ENCODE peak calls at places on chromosome 17, in nine cellular contexts. V is GM12864, K is ascending aorta, F is Calu3, X is lower lobe of right lung, Z is fibroblast of the aortic adventitia, E is AG09319, U is WTC11, I is astrocyte of the spinal cord. D is an unnamed sample.

GRCh38 chr17:4539025-4539424 is 16.2 kb downstream of the MYBBP1A start:
- DNase-seq in V (no peak), K (no peak), F (no peak), X (no peak), Z (no peak), E (no peak), U (no peak), I (no peak), D (no peak)

GRCh38 chr17:4566785-4567184 is 6.4 kb upstream of the GGT6 start:
- DNase-seq in V (no peak), K (no peak), F (peak), X (peak), Z (peak), E (no peak), U (peak), I (peak), D (peak)

GRCh38 chr17:55728833-55729232 is 6.2 kb upstream of the TMEM100 start:
- DNase-seq in V (no peak), K (no peak), F (no peak), X (no peak), Z (peak), E (no peak), U (no peak), I (no peak), D (no peak)

GRCh38 chr17:62692721-62693431 is 65.4 kb downstream of the MRC2 start:
- DNase-seq in V (no peak), K (no peak), F (peak), X (peak), Z (peak), E (no peak), U (peak), I (no peak), D (no peak)

GRCh38 chr17:3675886-3676285 is 7.3 kb downstream of the EMC6 start:
- DNase-seq in V (no peak), K (no peak), F (no peak), X (no peak), Z (no peak), E (no peak), U (no peak), I (no peak), D (no peak)

GRCh38 chr17:74519951-74520553 is 11.2 kb downstream of the CD300LB start:
- DNase-seq in V (no peak), K (no peak), F (no peak), X (peak), Z (no peak), E (no peak), U (no peak), I (no peak), D (no peak)

GRCh38 chr17:75295220-75296158 is 6.3 kb upstream of the SLC25A19 start:
- DNase-seq in V (peak), K (no peak), F (no peak), X (no peak), Z (no peak), E (no peak), U (no peak), I (no peak), D (no peak)

GRCh38 chr17:5122586-5123342 is 6.9 kb downstream of the USP6 start:
- DNase-seq in V (no peak), K (no peak), F (no peak), X (peak), Z (no peak), E (no peak), U (peak), I (no peak), D (peak)

GRCh38 chr17:69042308-69042707 is 18.4 kb downstream of the ABCA9 start:
- DNase-seq in V (no peak), K (no peak), F (no peak), X (no peak), Z (no peak), E (no peak), U (no peak), I (peak), D (no peak)

GRCh38 chr17:15967706-15968399 is 22.9 kb downstream of the ADORA2B start:
- DNase-seq in V (no peak), K (no peak), F (no peak), X (no peak), Z (no peak), E (no peak), U (no peak), I (no peak), D (no peak)

GRCh38 chr17:55549140-55549539 is 37.9 kb upstream of the SMIM36 start:
- DNase-seq in V (no peak), K (no peak), F (peak), X (no peak), Z (no peak), E (no peak), U (no peak), I (no peak), D (no peak)

GRCh38 chr17:50271173-50271750 is 3.0 kb upstream of the TMEM92 start:
- DNase-seq in V (no peak), K (no peak), F (no peak), X (no peak), Z (no peak), E (no peak), U (peak), I (peak), D (no peak)

GRCh38 chr17:30290696-30291570 is 811 bp downstream of the BLMH start:
- DNase-seq in V (no peak), K (no peak), F (peak), X (peak), Z (peak), E (no peak), U (peak), I (no peak), D (peak)

GRCh38 chr17:12673788-12674187 is 8.1 kb downstream of the MYOCD start:
- DNase-seq in V (no peak), K (no peak), F (no peak), X (no peak), Z (no peak), E (no peak), U (no peak), I (peak), D (no peak)

GRCh38 chr17:27597783-27598320 is 33.1 kb upstream of the LGALS9 start:
- DNase-seq in V (no peak), K (no peak), F (no peak), X (no peak), Z (no peak), E (no peak), U (no peak), I (no peak), D (no peak)

GRCh38 chr17:75341784-75342183 is 52.6 kb upstream of the SLC25A19 start:
- DNase-seq in V (no peak), K (no peak), F (no peak), X (no peak), Z (no peak), E (no peak), U (no peak), I (no peak), D (no peak)

GRCh38 chr17:67262420-67262819 is 17.4 kb upstream of the HELZ start:
- DNase-seq in V (no peak), K (no peak), F (no peak), X (no peak), Z (no peak), E (no peak), U (no peak), I (no peak), D (no peak)

GRCh38 chr17:21193031-21193430 is 20.9 kb downstream of the TMEM11 start:
- DNase-seq in V (no peak), K (no peak), F (no peak), X (no peak), Z (no peak), E (no peak), U (no peak), I (no peak), D (no peak)

GRCh38 chr17:28811594-28812135 is 30.9 kb downstream of the FAM222B start:
- DNase-seq in V (no peak), K (no peak), F (peak), X (no peak), Z (peak), E (no peak), U (no peak), I (peak), D (no peak)

GRCh38 chr17:49469831-49470568 is 25.1 kb upstream of the NGFR start:
- DNase-seq in V (no peak), K (no peak), F (no peak), X (no peak), Z (no peak), E (no peak), U (peak), I (no peak), D (no peak)

GRCh38 chr17:17146791-17147406 is 59.2 kb downstream of the PLD6 start:
- DNase-seq in V (no peak), K (no peak), F (peak), X (no peak), Z (no peak), E (no peak), U (peak), I (no peak), D (no peak)

DNA sequence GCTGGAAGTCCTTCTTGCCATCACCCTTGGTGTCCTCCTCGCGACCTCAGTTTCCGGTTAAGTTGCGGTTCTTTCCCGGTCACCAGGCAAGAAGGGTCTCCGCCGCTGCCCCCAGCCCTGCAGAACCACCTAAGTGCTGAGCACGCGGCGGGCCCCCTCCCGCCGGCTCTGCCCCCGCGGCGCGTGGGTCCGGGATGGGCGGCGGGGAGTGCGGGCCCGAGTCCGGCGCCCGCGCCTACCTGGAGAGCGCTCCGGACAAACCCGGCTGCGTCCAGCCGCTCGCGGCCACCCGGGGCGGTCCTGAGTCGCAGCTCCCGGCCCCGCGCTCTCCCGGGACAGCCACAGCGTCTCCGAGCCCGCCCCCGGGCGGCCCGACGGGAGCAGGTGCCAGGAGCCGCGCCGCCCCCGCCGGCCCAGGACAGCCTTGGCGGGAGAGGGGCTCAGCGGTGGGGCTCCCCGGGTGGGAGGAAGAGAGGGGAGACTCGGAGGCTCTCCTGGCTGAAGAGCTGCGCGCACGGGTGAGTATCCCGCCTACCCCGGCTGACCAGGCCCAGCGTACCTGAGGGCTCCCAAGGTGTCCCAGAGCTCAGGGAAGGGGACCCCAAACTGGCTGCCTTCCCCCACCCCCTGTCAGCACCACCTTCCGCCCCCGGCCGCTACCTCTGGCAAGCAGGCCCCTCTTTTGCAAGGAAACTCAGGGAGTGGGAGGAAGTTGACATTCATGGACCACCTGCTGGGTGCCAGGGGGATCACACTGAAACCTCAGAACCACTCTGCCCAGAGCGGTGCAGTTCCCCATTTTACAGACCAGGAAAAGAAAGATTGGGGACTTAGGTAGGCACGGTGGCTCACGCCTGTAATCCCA is 22.2 kb upstream of the C17orf113 start:
- DNase-seq in V (no peak), K (no peak), F (peak), X (no peak), Z (no peak), E (no peak), U (peak), I (no peak), D (peak)
- TF ChIP-seq CTCF in V (peak), K (no peak), F (no peak), X (no peak), Z (no peak), E (no peak), U (no peak), I (no peak), D (peak)

DNA sequence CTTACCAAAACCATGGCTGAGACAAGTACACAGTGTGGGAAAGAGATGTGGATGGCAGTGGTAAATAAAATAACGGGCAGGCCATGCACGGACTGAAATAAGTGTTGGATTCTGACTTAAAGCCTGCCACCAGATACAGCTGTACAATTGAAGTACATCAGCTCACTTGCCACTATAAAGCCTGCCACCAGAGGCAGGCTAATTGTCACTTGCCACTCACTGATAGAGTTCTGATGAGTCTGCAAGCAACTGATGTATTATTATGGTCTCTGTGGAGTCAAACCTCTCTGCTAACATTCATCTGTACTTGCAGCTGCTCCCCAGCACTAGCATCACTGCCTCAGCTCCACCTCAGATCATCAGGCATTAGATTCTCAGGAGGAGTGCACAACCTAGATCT is 93.0 kb downstream of the CYTH1 start:
- DNase-seq in V (no peak), K (no peak), F (no peak), X (no peak), Z (no peak), E (no peak), U (no peak), I (no peak), D (no peak)
- TF ChIP-seq CTCF in V (peak), K (no peak), F (no peak), X (no peak), Z (no peak), E (no peak), U (no peak), I (no peak), D (no peak)

GRCh38 chr17:7440823-7441174 is 1.5 kb downstream of the FGF11 start:
- DNase-seq in V (no peak), K (no peak), F (no peak), X (no peak), Z (peak), E (no peak), U (peak), I (peak), D (no peak)
- TF ChIP-seq CTCF in V (no peak), K (no peak), F (no peak), X (no peak), Z (peak), E (no peak), U (no peak), I (no peak), D (no peak)

GRCh38 chr17:78883090-78883532 is 19.9 kb downstream of the CEP295NL start:
- DNase-seq in V (no peak), K (peak), F (peak), X (peak), Z (peak), E (peak), U (no peak), I (peak), D (peak)

GRCh38 chr17:78878871-78879270 is 24.1 kb downstream of the CEP295NL start:
- DNase-seq in V (no peak), K (no peak), F (no peak), X (no peak), Z (no peak), E (no peak), U (no peak), I (no peak), D (no peak)

GRCh38 chr17:78882546-78883089 is 20.4 kb downstream of the CEP295NL start:
- DNase-seq in V (no peak), K (no peak), F (no peak), X (peak), Z (no peak), E (no peak), U (no peak), I (no peak), D (peak)

GRCh38 chr17:78878261-78878660 is 24.7 kb downstream of the CEP295NL start:
- DNase-seq in V (no peak), K (no peak), F (no peak), X (no peak), Z (no peak), E (no peak), U (no peak), I (no peak), D (no peak)

GRCh38 chr17:78879679-78880186 is 23.3 kb downstream of the CEP295NL start:
- DNase-seq in V (no peak), K (no peak), F (no peak), X (no peak), Z (peak), E (peak), U (no peak), I (peak), D (peak)
- TF ChIP-seq CTCF in V (no peak), K (no peak), F (no peak), X (no peak), Z (no peak), E (no peak), U (no peak), I (no peak), D (no peak)

DNA sequence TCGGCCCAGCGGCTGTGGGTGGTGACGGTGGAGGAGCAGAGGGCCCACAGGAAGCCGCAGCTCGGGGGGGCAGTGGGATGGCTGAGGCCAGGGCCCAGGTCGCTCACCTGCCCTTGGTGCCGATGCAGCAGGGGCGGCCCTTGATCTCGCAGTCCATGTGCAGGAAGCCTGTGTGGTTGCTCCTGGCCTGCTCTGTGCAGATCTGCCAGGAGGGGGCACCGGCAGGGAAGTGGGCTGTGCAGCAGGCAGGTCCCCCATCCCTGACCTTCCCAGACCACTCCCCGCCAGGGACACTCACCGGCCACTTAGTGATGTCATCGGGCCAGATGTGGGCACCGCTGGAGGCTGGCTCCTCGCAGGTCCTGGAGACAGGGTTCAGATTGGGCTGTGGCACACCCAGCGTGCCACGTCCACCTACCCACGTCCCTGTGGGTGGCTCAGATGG is 6.2 kb downstream of the AANAT start:
- DNase-seq in V (no peak), K (no peak), F (no peak), X (no peak), Z (no peak), E (no peak), U (peak), I (no peak), D (peak)
- TF ChIP-seq CTCF in V (peak), K (no peak), F (peak), X (no peak), Z (peak), E (no peak), U (no peak), I (peak), D (peak)

GRCh38 chr17:51371732-51372151 is 111.4 kb downstream of the UTP18 start:
- DNase-seq in V (peak), K (no peak), F (peak), X (no peak), Z (peak), E (no peak), U (peak), I (peak), D (no peak)
- TF ChIP-seq CTCF in V (peak), K (peak), F (peak), X (peak), Z (peak), E (peak), U (peak), I (peak), D (peak)

DNA sequence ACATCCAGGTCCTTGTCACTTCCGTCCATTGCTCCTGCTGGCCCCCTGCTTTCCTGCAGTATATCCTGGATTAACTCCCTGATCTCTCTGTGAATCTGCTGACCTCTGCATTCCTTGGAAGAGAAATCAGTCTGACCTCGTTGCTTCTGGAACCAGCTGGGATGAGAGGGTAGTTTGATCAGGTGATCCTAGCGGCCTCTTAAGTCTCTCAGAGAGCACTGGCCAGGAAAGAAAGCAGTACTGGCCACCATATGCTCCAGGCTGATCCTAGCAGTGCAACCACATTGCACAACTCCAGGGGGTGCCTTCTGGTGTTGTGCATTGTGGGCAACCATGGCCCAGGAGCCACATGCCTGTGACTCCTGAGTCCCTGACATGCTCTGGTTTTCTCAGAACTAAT is 79.2 kb downstream of the ARHGAP23 start:
- DNase-seq in V (no peak), K (no peak), F (no peak), X (no peak), Z (no peak), E (no peak), U (no peak), I (no peak), D (no peak)
- TF ChIP-seq CTCF in V (no peak), K (no peak), F (no peak), X (no peak), Z (no peak), E (no peak), U (no peak), I (no peak), D (no peak)

GRCh38 chr17:48051278-48051677 is 3.1 kb downstream of the NFE2L1 start:
- DNase-seq in V (no peak), K (no peak), F (no peak), X (no peak), Z (no peak), E (no peak), U (no peak), I (no peak), D (no peak)
- TF ChIP-seq CTCF in V (no peak), K (no peak), F (no peak), X (no peak), Z (no peak), E (no peak), U (no peak), I (no peak), D (no peak)

GRCh38 chr17:46193626-46194392 is 580 bp upstream of the KANSL1 start:
- DNase-seq in V (peak), K (peak), F (peak), X (peak), Z (peak), E (peak), U (peak), I (peak), D (peak)

GRCh38 chr17:46192484-46193245 is 564 bp downstream of the KANSL1 start:
- DNase-seq in V (no peak), K (no peak), F (peak), X (peak), Z (peak), E (no peak), U (peak), I (peak), D (peak)

GRCh38 chr17:46192211-46192483 is 1.1 kb downstream of the KANSL1 start:
- DNase-seq in V (no peak), K (no peak), F (no peak), X (no peak), Z (no peak), E (no peak), U (no peak), I (no peak), D (no peak)

GRCh38 chr17:46194393-46195216 is 1.4 kb upstream of the KANSL1 start:
- DNase-seq in V (peak), K (no peak), F (peak), X (no peak), Z (peak), E (no peak), U (no peak), I (peak), D (no peak)

GRCh38 chr17:46193246-46193625 is at the start of gene KANSL1:
- DNase-seq in V (peak), K (no peak), F (peak), X (peak), Z (peak), E (peak), U (peak), I (peak), D (peak)
- TF ChIP-seq CTCF in V (peak), K (peak), F (peak), X (peak), Z (peak), E (peak), U (no peak), I (peak), D (peak)